ENCODE peak calls at places on chromosomes 12 and 14, in four cellular contexts. X is GM23248, E is endodermal cell, O is fibroblast of lung. K is an unnamed sample. For H3K9me3, the result is how much of the 10 kb centered on the place peaks cover.

GRCh38 chr14:59107819-59108218 is 80.6 kb upstream of the DAAM1 start:
- DNase-seq in E (no peak), O (no peak), X (no peak), K (no peak)

GRCh38 chr14:68501621-68502052 is 291.2 kb downstream of the ZFP36L1 start:
- DNase-seq in O (no peak), X (no peak), E (no peak), K (no peak)

GRCh38 chr14:36069535-36069900 is 107.0 kb downstream of the PTCSC3 start:
- DNase-seq in E (peak), O (peak), X (peak), K (no peak)

GRCh38 chr12:121043067-121043466 is 4.0 kb upstream of the OASL start:
- DNase-seq in X (no peak), O (no peak), E (no peak), K (no peak)

GRCh38 chr14:37707716-37708115 is 112.3 kb downstream of the TTC6 start:
- DNase-seq in O (peak), X (no peak), E (no peak), K (no peak)

GRCh38 chr14:100653409-100653808 is 66.2 kb upstream of the BEGAIN start:
- DNase-seq in E (peak), O (no peak), X (no peak), K (peak)

GRCh38 chr12:51442324-51442723 is 17.7 kb downstream of the SLC4A8 start:
- DNase-seq in X (peak), O (peak), E (no peak), K (no peak)

GRCh38 chr12:13177373-13177772 is 19.2 kb upstream of the EMP1 start:
- DNase-seq in O (no peak), X (peak), E (peak), K (no peak)

GRCh38 chr12:127144770-127145169 is 1122.2 kb upstream of the TMEM132C start:
- DNase-seq in E (no peak), O (no peak), X (no peak), K (no peak)

GRCh38 chr12:100720016-100720654 is 74.4 kb upstream of the ANO4 start:
- DNase-seq in X (peak), E (no peak), O (no peak), K (peak)

GRCh38 chr12:100717733-100718067 is 76.9 kb upstream of the ANO4 start:
- DNase-seq in X (peak), O (peak), E (no peak), K (no peak)

GRCh38 chr12:100716658-100716948 is 78.0 kb upstream of the ANO4 start:
- DNase-seq in O (no peak), X (peak), E (peak), K (no peak)

GRCh38 chr12:100716949-100717732 is 77.4 kb upstream of the ANO4 start:
- DNase-seq in E (peak), O (peak), X (peak), K (peak)

GRCh38 chr12:100718212-100718611 is 76.4 kb upstream of the ANO4 start:
- DNase-seq in X (peak), E (no peak), O (peak), K (no peak)
- H3K4me3 ChIP-seq in X (peak), E (peak), O (no peak), K (no peak)

DNA sequence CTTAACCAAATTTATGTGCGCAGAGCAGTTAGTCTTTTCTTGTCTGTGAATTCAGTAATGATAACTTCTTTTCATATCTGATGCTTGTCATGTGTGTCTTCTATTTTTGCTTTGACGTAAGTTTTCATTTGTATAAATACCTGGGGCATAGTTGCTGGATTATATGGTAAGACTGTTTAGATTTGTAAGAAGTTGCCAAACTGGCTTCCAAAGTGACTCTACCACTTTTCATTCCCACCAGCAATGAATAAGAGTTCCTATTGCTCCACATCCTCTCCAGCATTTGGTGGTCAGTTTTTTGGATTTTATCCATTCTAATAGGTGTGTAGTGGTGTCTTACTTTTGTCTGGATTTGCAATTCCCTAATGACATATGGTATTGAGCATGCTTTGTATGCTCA is 8.9 kb downstream of the ZNF268 start:
- DNase-seq in E (no peak), O (no peak), X (no peak), K (no peak)
- H3K9me3 ChIP-seq in E (half or more), O (under half), X (under half), K (half or more)

DNA sequence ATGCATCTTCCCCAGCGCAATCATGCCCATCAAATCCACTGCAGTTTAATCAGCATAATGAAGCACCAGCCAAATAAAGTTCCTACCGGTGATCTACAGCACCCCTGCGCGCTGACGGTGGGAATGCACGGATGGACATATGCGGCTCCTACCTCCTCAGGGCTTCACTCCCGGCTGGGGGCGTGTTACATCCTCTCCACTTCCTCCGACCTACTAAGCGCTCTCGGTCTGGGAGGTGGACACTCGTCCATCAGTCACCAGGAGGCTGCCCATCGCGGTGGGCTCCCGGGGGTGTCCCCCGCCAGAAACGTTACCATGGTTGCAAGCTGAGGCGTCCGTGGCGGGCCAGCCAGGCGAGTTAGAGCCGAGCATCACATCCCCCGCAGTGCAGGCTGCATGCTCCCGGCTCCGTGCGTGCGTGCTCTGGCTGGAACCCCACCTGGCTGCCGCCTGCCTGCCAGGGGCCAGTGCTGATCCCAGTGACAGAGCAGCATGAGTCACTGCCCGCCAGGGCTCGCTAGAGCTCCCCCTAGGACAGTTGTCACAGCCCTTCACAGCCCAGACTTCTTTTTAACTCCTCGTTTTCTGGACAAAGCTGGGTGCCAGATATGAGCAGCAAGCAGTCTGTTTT is 73.0 kb downstream of the CIT start:
- DNase-seq in X (peak), E (peak), O (peak), K (no peak)
- H3K4me3 ChIP-seq in X (peak), E (peak), O (peak), K (no peak)

GRCh38 chr12:125579916-125580315 is 514.7 kb downstream of the AACS start:
- DNase-seq in E (no peak), O (no peak), X (no peak), K (no peak)
- H3K9me3 ChIP-seq in E (under half), O (under half), X (under half), K (under half)

DNA sequence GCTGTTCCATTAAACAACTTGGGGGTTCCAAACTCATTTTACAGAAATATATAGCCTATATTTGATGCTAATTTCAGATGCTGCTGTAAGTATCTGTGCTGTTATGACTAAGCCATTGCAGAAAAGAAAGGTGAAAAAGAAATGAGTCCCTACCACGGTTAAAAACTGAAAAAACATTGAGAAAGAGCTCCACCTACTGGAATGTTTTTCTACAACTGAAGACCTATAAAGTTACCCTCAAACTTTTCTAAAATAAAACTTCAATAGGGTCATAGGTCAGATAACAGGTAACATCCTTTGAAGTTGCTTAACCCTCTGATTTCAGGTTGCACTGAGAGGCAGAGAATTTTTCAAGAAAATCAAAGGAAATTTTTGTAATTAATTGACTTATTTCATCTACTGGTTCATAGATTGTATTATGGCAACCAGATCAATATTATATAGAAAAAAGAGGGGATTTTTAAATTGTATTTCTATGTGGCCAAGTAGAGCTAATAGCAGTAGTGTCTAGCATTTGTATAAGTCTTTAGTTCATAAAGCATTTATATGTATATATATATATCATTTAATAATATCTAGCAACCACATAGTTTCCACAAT is 279.9 kb downstream of the RPS29 start:
- DNase-seq in X (peak), E (no peak), O (peak), K (no peak)
- H3K4me3 ChIP-seq in X (no peak), E (no peak), O (no peak), K (no peak)

DNA sequence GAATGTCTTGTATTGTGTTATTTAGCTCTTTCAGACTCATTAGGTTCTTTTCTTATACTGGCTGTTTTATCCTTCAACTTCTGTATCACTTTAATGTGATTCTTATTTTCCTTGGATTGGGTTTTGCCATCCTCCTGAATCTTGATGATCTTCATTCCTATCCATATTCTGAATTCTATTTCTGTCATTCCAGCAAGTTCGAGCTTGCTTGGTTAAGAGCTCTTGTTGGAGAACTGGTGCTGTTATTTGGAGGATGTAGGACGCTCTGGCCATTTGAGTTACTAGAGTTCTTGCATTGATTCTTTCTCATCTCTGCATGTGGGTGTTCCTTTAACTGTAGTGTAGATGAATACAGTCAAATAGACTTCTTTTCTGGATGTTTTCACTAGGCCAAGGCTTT is 142.3 kb upstream of the SLC38A2 start:
- DNase-seq in O (no peak), X (no peak), E (no peak), K (no peak)
- H3K9me3 ChIP-seq in O (under half), X (under half), E (under half), K (under half)

GRCh38 chr12:69117566-69118266 is 121.7 kb upstream of the CPSF6 start:
- DNase-seq in E (no peak), X (no peak), O (no peak), K (no peak)
- H3K4me3 ChIP-seq in E (no peak), X (no peak), O (no peak), K (no peak)

DNA sequence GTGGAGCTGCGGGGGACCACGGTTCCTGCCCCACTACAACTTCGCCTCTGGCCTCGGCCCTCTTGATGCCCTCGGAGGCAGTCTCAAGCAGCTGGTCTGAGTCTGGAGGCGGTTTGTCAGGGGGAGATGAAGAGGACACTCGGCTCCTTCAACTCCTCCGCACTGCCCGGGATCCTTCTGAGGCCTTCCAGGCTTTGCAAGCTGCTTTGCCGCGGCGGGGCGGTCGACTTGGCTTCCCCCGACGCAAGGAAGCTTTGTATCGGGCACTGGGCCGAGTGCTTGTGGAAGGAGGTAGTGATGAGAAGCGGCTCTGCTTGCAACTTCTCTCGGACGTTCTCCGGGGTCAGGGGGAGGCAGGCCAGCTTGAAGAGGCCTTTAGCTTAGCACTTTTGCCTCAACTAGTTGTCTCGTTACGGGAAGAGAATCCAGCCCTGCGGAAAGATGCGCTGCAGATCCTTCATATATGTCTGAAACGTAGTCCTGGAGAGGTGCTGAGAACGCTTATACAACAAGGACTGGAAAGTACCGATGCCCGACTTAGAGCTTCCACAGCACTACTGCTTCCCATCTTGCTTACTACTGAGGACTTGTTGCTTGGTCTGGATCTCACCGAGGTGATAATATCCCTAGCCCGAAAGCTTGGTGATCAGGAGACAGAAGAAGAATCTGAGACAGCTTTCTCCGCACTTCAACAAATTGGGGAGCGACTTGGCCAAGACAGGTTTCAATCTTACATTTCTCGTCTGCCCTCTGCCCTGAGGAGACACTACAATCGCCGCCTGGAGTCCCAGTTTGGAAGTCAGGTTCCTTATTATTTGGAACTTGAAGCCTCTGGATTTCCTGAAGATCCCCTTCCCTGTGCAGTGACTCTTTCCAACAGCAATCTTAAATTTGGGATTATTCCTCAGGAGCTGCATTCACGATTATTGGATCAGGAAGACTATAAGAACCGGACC is 861 bp downstream of the TOGARAM1 start:
- DNase-seq in O (peak), X (peak), E (no peak), K (peak)
- H3K9me3 ChIP-seq in O (under half), X (under half), E (under half), K (under half)

GRCh38 chr14:77122555-77123125 is 19.0 kb downstream of the ZDHHC22 start:
- DNase-seq in E (peak), X (no peak), O (no peak), K (peak)

GRCh38 chr14:77124345-77125274 is 17.0 kb downstream of the ZDHHC22 start:
- DNase-seq in E (peak), X (peak), O (peak), K (peak)

GRCh38 chr14:77125275-77126073 is 16.1 kb downstream of the ZDHHC22 start:
- DNase-seq in E (peak), O (no peak), X (no peak), K (no peak)

GRCh38 chr14:77126074-77126325 is 15.6 kb downstream of the ZDHHC22 start:
- DNase-seq in X (no peak), O (no peak), E (no peak), K (no peak)

DNA sequence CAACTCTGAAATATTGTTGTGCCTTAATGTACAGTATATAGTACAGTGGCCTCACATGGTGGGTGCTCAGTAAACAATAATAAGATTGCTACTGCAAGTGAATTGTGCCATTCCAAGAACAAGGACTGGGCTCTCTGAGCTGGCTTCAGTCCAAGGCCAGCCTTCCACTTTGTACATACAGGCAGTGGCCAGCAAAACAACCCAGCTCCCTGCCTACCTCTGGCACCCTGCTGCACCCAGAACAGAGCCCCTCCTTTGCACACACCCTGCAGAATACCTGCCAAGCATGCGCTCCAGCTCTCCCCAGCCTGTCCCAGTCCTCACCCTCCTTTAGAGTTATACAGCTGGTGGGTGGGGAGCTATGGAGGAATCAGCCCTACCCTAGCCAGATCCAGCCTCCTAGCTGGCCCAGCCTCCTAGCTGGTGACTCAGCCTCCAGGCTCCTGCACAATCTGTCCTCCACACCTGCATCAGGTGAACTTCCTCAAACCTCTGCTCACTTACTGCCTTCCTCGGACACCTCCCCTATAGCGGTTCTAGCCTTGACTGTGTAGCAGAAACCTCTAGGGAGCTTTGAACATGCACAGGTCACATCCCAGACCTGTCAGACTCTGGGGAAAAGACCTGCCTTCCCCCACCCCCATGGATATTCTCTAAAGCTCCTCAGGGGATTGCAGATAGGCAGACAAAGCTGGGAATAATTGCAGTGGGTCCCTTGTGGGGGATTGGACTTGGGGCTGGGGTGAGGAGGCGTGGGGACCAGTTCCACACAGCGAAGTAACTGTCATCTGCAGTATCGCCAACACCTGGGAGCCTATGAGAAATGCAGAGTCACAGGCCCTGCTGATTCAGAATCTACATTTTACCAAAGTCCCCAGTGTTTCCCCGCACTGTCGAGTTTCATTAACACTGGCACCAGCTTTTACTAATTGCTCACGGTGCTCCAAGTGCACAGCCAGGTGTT is 17.9 kb downstream of the ZDHHC22 start:
- DNase-seq in X (no peak), O (no peak), E (peak), K (peak)
- H3K4me3 ChIP-seq in X (peak), O (no peak), E (peak), K (no peak)

DNA sequence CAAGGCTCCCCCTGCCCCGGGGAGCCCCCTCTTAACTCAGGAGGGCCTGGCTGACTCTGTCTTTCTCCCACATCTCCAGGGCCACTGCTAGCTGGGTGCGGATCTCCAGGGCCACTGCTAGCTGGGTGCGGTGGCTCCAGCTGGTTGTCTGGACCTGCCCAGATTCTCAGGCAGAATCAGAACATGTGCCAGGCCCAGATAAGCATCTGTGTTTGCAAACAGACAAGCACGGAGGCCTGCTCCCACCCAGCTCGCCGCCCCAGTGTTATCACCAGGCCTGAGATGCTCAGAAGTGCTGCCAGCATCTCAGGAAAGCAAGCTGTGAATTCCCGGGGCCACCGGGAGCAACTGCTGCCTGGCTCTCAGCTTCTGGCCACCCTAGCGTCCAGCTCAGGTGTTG is 98.4 kb upstream of the FZD10 start:
- DNase-seq in E (no peak), X (no peak), O (no peak), K (no peak)
- H3K9me3 ChIP-seq in E (under half), X (under half), O (under half), K (under half)

K was measured in mucosa of descending colon.